ENCODE peak calls at places on chromosomes 3 and 15, in four cellular contexts. One of them, this sample, is unnamed.

GRCh38 chr3:128262457-128262856 is 109.2 kb downstream of the EEFSEC start:
- DNase-seq in GM12878: no peak
- DNase-seq in K562: no peak
- DNase-seq in HepG2: no peak
- DNase-seq in this sample: no peak

GRCh38 chr3:171810278-171811058 is at the start of gene PLD1:
- DNase-seq in GM12878: no peak
- DNase-seq in K562: peak
- DNase-seq in HepG2: peak
- DNase-seq in this sample: peak

GRCh38 chr3:56573501-56573900 is 16.5 kb downstream of the CCDC66 start:
- DNase-seq in K562: no peak
- DNase-seq in GM12878: no peak
- DNase-seq in HepG2: no peak
- DNase-seq in this sample: no peak

GRCh38 chr15:26866298-26867198 is at the start of gene GABRA5:
- DNase-seq in GM12878: no peak
- DNase-seq in HepG2: no peak
- DNase-seq in K562: no peak
- DNase-seq in this sample: no peak

GRCh38 chr3:23600178-23600577 is 205.6 kb upstream of the UBE2E1 start:
- DNase-seq in GM12878: no peak
- DNase-seq in K562: no peak
- DNase-seq in HepG2: no peak
- DNase-seq in this sample: no peak

GRCh38 chr3:32493437-32494414 is 8.9 kb downstream of the CMTM6 start:
- DNase-seq in K562: no peak
- DNase-seq in HepG2: no peak
- DNase-seq in GM12878: no peak
- DNase-seq in this sample: no peak

GRCh38 chr3:65729553-65729952 is 309.2 kb downstream of the MAGI1 start:
- DNase-seq in K562: no peak
- DNase-seq in HepG2: peak
- DNase-seq in GM12878: no peak
- DNase-seq in this sample: no peak

GRCh38 chr3:39491733-39492350 is 24.4 kb downstream of the MOBP start:
- DNase-seq in HepG2: no peak
- DNase-seq in GM12878: no peak
- DNase-seq in K562: no peak
- DNase-seq in this sample: no peak

GRCh38 chr3:69784854-69785523 is 45.7 kb downstream of the MITF start:
- DNase-seq in K562: peak
- DNase-seq in HepG2: no peak
- DNase-seq in GM12878: no peak
- DNase-seq in this sample: peak

GRCh38 chr3:138921316-138922292 is 25.3 kb downstream of the FOXL2 start:
- DNase-seq in K562: no peak
- DNase-seq in GM12878: no peak
- DNase-seq in HepG2: peak
- DNase-seq in this sample: no peak

GRCh38 chr3:102712896-102713295 is 278.1 kb downstream of the ZPLD1 start:
- DNase-seq in GM12878: no peak
- DNase-seq in HepG2: no peak
- DNase-seq in K562: no peak
- DNase-seq in this sample: no peak

GRCh38 chr15:65336369-65336766 is 31.9 kb downstream of the RNU5B-1 start:
- DNase-seq in GM12878: no peak
- DNase-seq in K562: no peak
- DNase-seq in HepG2: no peak
- DNase-seq in this sample: no peak

GRCh38 chr15:76431936-76432335 is 95.4 kb downstream of the ISL2 start:
- DNase-seq in HepG2: no peak
- DNase-seq in GM12878: no peak
- DNase-seq in K562: no peak
- DNase-seq in this sample: no peak

GRCh38 chr3:168102735-168103410 is 7.1 kb upstream of the GOLIM4 start:
- DNase-seq in K562: no peak
- DNase-seq in HepG2: no peak
- DNase-seq in GM12878: no peak
- DNase-seq in this sample: no peak

GRCh38 chr15:29844290-29844903 is 22.1 kb upstream of the TJP1 start:
- DNase-seq in K562: no peak
- DNase-seq in HepG2: no peak
- DNase-seq in GM12878: no peak
- DNase-seq in this sample: no peak

GRCh38 chr15:99721104-99721778 is 12.0 kb downstream of the LYSMD4 start:
- DNase-seq in K562: no peak
- DNase-seq in GM12878: no peak
- DNase-seq in HepG2: peak
- DNase-seq in this sample: no peak

GRCh38 chr15:97978408-97979130 is 18.1 kb downstream of the ARRDC4 start:
- DNase-seq in K562: peak
- DNase-seq in HepG2: peak
- DNase-seq in GM12878: no peak
- DNase-seq in this sample: no peak

GRCh38 chr3:42182555-42182954 is 83.4 kb downstream of the CCK start:
- DNase-seq in GM12878: no peak
- DNase-seq in K562: no peak
- DNase-seq in HepG2: no peak
- DNase-seq in this sample: no peak

GRCh38 chr3:38738630-38739395 is 77.2 kb downstream of the SCN10A start:
- DNase-seq in K562: peak
- DNase-seq in HepG2: peak
- DNase-seq in GM12878: no peak
- DNase-seq in this sample: peak

GRCh38 chr15:55290361-55291057 is 896 bp upstream of the RAB27A start:
- DNase-seq in HepG2: peak
- DNase-seq in GM12878: no peak
- DNase-seq in K562: peak
- DNase-seq in this sample: peak

GRCh38 chr15:27059610-27060202 is 88.7 kb downstream of the GABRG3 start:
- DNase-seq in K562: peak
- DNase-seq in GM12878: no peak
- DNase-seq in HepG2: peak
- DNase-seq in this sample: peak

GRCh38 chr15:100762913-100763627 is 116.6 kb upstream of the ALDH1A3 start:
- DNase-seq in HepG2: no peak
- DNase-seq in K562: no peak
- DNase-seq in GM12878: no peak
- DNase-seq in this sample: no peak

GRCh38 chr3:25273582-25274171 is 154.4 kb upstream of the RARB start:
- DNase-seq in HepG2: no peak
- DNase-seq in GM12878: no peak
- DNase-seq in K562: no peak
- DNase-seq in this sample: no peak

GRCh38 chr3:4245671-4246070 is 57.5 kb upstream of the SETMAR start:
- DNase-seq in HepG2: peak
- DNase-seq in GM12878: no peak
- DNase-seq in K562: no peak
- DNase-seq in this sample: no peak

GRCh38 chr3:182117131-182117530 is 405.4 kb downstream of the SOX2 start:
- DNase-seq in HepG2: no peak
- DNase-seq in GM12878: no peak
- DNase-seq in K562: no peak
- DNase-seq in this sample: no peak

GRCh38 chr3:182118081-182118480 is 406.4 kb downstream of the SOX2 start:
- DNase-seq in GM12878: no peak
- DNase-seq in HepG2: no peak
- DNase-seq in K562: no peak
- DNase-seq in this sample: no peak

GRCh38 chr3:182117583-182117982 is 405.9 kb downstream of the SOX2 start:
- DNase-seq in K562: no peak
- DNase-seq in HepG2: no peak
- DNase-seq in GM12878: no peak
- DNase-seq in this sample: no peak

GRCh38 chr3:182115328-182116045 is 403.8 kb downstream of the SOX2 start:
- DNase-seq in K562: no peak
- DNase-seq in HepG2: no peak
- DNase-seq in GM12878: no peak
- DNase-seq in this sample: no peak

GRCh38 chr3:182116386-182116785 is 404.7 kb downstream of the SOX2 start:
- DNase-seq in GM12878: no peak
- DNase-seq in HepG2: no peak
- DNase-seq in K562: no peak
- DNase-seq in this sample: no peak
- TF ChIP-seq FOXK2 in GM12878: no peak
- TF ChIP-seq FOXK2 in HepG2: no peak
- TF ChIP-seq FOXK2 in K562: no peak
- TF ChIP-seq FOXK2 in this sample: no peak

DNA sequence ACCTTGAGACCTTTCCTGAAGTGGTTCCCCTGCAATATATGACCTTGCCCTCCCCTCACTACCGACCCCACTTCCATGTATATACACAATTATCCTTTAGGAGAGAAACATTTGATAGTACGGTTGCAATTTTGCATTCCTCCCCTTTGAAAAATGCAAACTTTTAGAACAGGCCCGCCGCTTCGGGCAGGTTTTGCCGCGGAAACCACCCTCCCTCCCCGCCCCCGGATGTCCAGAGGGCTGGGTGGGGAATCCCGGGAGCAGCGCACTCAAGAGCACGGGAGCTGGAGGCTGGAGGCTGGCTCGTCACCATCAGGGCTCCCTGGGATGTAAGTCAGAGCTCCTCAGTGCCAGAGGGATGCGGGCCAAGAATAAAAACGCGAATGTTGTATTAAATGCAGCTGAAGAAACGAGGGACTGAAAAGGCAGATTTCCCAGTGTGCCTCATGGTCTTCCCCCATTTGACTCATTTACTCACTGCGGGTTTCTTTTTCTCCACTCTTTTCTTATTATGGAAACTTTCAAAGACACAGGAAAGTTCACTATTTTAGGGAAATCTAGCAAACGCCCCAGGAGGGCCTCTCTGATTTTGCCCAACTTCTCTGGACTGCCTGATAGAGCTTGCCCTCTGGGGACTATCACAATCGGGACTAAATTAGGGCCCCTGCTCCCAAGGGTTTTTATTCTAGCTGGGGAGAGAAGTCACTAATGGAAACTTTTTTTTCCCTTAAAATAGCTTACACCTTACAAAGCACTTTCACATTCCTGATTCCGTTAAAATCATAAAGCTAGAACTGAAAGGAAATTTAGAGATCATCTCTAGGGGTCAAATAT is 2.9 kb upstream of the USP3 start:
- DNase-seq in HepG2: peak
- DNase-seq in K562: no peak
- DNase-seq in GM12878: no peak
- DNase-seq in this sample: peak
- TF ChIP-seq FOXK2 in HepG2: no peak
- TF ChIP-seq FOXK2 in K562: no peak
- TF ChIP-seq FOXK2 in GM12878: no peak
- TF ChIP-seq FOXK2 in this sample: no peak

GRCh38 chr3:124351430-124352142 is 359.7 kb upstream of the ROPN1 start:
- DNase-seq in GM12878: no peak
- DNase-seq in K562: peak
- DNase-seq in HepG2: peak
- DNase-seq in this sample: peak
- TF ChIP-seq FOXK2 in GM12878: no peak
- TF ChIP-seq FOXK2 in K562: no peak
- TF ChIP-seq FOXK2 in HepG2: no peak
- TF ChIP-seq FOXK2 in this sample: no peak

GRCh38 chr15:92506506-92506905 is 112.8 kb downstream of the ST8SIA2 start:
- DNase-seq in K562: no peak
- DNase-seq in HepG2: no peak
- DNase-seq in GM12878: no peak
- DNase-seq in this sample: no peak

GRCh38 chr15:92510163-92510882 is 116.6 kb downstream of the ST8SIA2 start:
- DNase-seq in HepG2: no peak
- DNase-seq in K562: no peak
- DNase-seq in GM12878: no peak
- DNase-seq in this sample: no peak
- TF ChIP-seq FOXK2 in HepG2: no peak
- TF ChIP-seq FOXK2 in K562: no peak
- TF ChIP-seq FOXK2 in GM12878: no peak
- TF ChIP-seq FOXK2 in this sample: no peak

GRCh38 chr15:42919794-42920280 is 741 bp downstream of the TTBK2 start:
- DNase-seq in HepG2: peak
- DNase-seq in K562: peak
- DNase-seq in GM12878: no peak
- DNase-seq in this sample: no peak
- TF ChIP-seq FOXK2 in HepG2: no peak
- TF ChIP-seq FOXK2 in K562: no peak
- TF ChIP-seq FOXK2 in GM12878: no peak
- TF ChIP-seq FOXK2 in this sample: no peak

DNA sequence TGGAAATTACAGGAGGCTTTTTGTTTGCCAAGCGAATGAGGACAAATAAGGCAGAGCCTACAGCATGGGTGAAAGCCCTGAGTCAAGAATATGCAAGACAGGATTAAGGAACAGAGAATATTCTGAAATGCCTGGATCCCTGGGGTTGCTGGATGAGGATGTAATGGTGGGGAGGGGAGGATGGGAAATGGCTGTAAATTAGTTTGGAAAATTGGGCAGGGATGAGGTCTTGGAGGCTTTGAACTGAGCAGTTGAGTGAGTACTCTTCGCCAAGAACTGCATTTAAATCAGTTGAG is 198.7 kb upstream of the NR2E3 start:
- DNase-seq in GM12878: no peak
- DNase-seq in HepG2: no peak
- DNase-seq in K562: no peak
- DNase-seq in this sample: no peak
- TF ChIP-seq FOXK2 in GM12878: no peak
- TF ChIP-seq FOXK2 in HepG2: no peak
- TF ChIP-seq FOXK2 in K562: no peak
- TF ChIP-seq FOXK2 in this sample: no peak